ENCODE peak calls at places on chromosomes 12 and 14, in seven cellular contexts. J is esophagus squamous epithelium, Y is fibroblast of lung, O is IMR-90, P is left lung, W is stomach, C is thoracic aorta. B is an unnamed sample.

GRCh38 chr14:77763316-77763715 is 2.4 kb upstream of the SNW1 start:
- DNase-seq in J (no peak), Y (no peak), O (no peak), P (no peak), W (no peak), C (no peak), B (no peak)

GRCh38 chr14:53193193-53193592 is 40.1 kb upstream of the DDHD1 start:
- DNase-seq in J (no peak), Y (peak; percentile 79), O (peak; percentile 57), P (no peak), W (no peak), C (no peak), B (peak; percentile 39)

GRCh38 chr12:27665704-27666103 is 30.5 kb upstream of the REP15 start:
- DNase-seq in J (no peak), Y (no peak), O (no peak), P (no peak), W (no peak), C (no peak), B (no peak)

GRCh38 chr14:67886221-67886620 is 66.6 kb downstream of the RAD51B start:
- DNase-seq in J (no peak), Y (no peak), O (no peak), P (no peak), W (no peak), C (no peak), B (no peak)

GRCh38 chr14:102184678-102185040 is 45.0 kb downstream of the WDR20 start:
- DNase-seq in J (no peak), Y (peak; percentile 20), O (no peak), P (no peak), W (no peak), C (no peak), B (no peak)

GRCh38 chr12:45379261-45379660 is 163.4 kb downstream of the ANO6 start:
- DNase-seq in J (no peak), Y (peak; percentile 17), O (peak; percentile 50), P (no peak), W (no peak), C (no peak), B (peak; percentile 40)

GRCh38 chr14:50038398-50039119 is 77.8 kb downstream of the VCPKMT start:
- DNase-seq in J (no peak), Y (peak; percentile 96), O (peak; percentile 98), P (no peak), W (no peak), C (peak; percentile 19), B (peak; percentile 90)

GRCh38 chr12:12899530-12900380 is 8.4 kb downstream of the GPRC5A start:
- DNase-seq in J (no peak), Y (peak; percentile 95), O (peak; percentile 98), P (no peak), W (no peak), C (no peak), B (peak; percentile 96)

GRCh38 chr12:110776410-110776809 is 33.7 kb upstream of the PPP1CC start:
- DNase-seq in J (no peak), Y (no peak), O (no peak), P (no peak), W (no peak), C (no peak), B (no peak)

GRCh38 chr12:38890102-38890501 is 15.3 kb downstream of the CPNE8 start:
- DNase-seq in J (no peak), Y (no peak), O (no peak), P (no peak), W (no peak), C (no peak), B (no peak)

GRCh38 chr12:53476769-53477209 is 22.5 kb downstream of the MAP3K12 start:
- DNase-seq in J (no peak), Y (no peak), O (no peak), P (no peak), W (no peak), C (no peak), B (peak; percentile 51)

GRCh38 chr14:94773017-94773681 is 3.2 kb upstream of the GSC start:
- DNase-seq in J (no peak), Y (no peak), O (no peak), P (no peak), W (no peak), C (no peak), B (no peak)

GRCh38 chr12:75257510-75257909 is 47.9 kb upstream of the KCNC2 start:
- DNase-seq in J (no peak), Y (no peak), O (peak; percentile 0), P (no peak), W (no peak), C (no peak), B (no peak)

GRCh38 chr12:6370994-6371754 is 4.2 kb downstream of the SCNN1A start:
- DNase-seq in J (no peak), Y (peak; percentile 87), O (peak; percentile 72), P (peak; percentile 72), W (peak; percentile 66), C (no peak), B (no peak)
- TF ChIP-seq CTCF in J (no peak), Y (no peak), O (peak; percentile 36), P (no peak), W (no peak), C (no peak), B (peak; percentile 25)

GRCh38 chr12:113955109-113955970 is 10.8 kb downstream of the RBM19 start:
- DNase-seq in J (no peak), Y (peak; percentile 1), O (peak; percentile 7), P (no peak), W (peak; percentile 30), C (no peak), B (no peak)
- TF ChIP-seq CTCF in J (peak; percentile 26), Y (peak; percentile 21), O (peak; percentile 46), P (no peak), W (no peak), C (no peak), B (peak; percentile 49)

GRCh38 chr12:125193798-125194562 is 128.7 kb downstream of the AACS start:
- DNase-seq in J (no peak), Y (peak; percentile 63), O (peak; percentile 24), P (no peak), W (no peak), C (no peak), B (peak; percentile 48)
- TF ChIP-seq CTCF in J (no peak), Y (no peak), O (no peak), P (no peak), W (no peak), C (no peak), B (peak; percentile 28)

DNA sequence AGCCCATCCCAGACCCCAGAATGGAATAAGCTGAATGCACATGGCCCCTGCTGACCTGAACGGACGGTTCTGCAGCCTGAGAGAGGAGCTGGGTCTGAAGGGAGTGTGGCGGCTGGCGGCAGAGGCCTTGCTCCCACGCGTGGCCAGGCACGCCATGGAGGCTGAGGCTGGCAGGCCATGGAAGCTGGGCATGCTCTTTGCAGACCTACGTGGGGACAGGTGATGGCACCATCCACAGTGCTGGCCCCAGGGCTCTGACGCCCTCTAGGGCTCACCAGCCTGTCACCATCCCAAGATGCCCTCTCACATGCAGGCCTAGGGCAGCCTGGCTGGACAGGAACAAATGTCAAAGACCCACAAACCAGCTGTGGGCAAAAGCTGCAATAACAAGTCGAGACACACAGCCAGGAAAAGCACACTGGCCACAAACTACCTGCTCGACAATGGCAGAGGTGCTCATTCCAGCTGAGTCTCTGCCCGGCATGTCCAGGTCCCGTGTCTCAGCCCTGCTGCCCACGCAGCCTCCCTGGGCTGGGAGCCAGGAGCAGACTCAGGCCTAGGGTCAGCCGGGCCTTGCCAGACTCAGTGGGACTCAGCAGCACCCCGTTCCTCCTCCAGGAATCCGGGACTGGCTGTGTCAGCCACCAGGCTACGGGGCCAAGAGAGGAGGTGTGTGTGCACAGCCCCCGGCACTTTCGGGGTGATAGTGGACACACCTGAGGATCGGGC is 19.7 kb downstream of the BTBD6 start:
- DNase-seq in J (no peak), Y (peak; percentile 33), O (no peak), P (no peak), W (no peak), C (no peak), B (no peak)
- TF ChIP-seq CTCF in J (no peak), Y (no peak), O (no peak), P (no peak), W (no peak), C (no peak), B (no peak)

GRCh38 chr12:70826156-70826555 is 94.4 kb downstream of the PTPRR start:
- DNase-seq in J (no peak), Y (no peak), O (no peak), P (no peak), W (no peak), C (no peak), B (no peak)

GRCh38 chr12:70824511-70824910 is 96.0 kb downstream of the PTPRR start:
- DNase-seq in J (no peak), Y (no peak), O (no peak), P (no peak), W (no peak), C (no peak), B (no peak)

GRCh38 chr12:70828391-70828790 is 92.1 kb downstream of the PTPRR start:
- DNase-seq in J (no peak), Y (peak; percentile 64), O (no peak), P (no peak), W (no peak), C (no peak), B (peak; percentile 38)

GRCh38 chr12:70822431-70822830 is 98.1 kb downstream of the PTPRR start:
- DNase-seq in J (no peak), Y (no peak), O (no peak), P (no peak), W (no peak), C (no peak), B (no peak)

DNA sequence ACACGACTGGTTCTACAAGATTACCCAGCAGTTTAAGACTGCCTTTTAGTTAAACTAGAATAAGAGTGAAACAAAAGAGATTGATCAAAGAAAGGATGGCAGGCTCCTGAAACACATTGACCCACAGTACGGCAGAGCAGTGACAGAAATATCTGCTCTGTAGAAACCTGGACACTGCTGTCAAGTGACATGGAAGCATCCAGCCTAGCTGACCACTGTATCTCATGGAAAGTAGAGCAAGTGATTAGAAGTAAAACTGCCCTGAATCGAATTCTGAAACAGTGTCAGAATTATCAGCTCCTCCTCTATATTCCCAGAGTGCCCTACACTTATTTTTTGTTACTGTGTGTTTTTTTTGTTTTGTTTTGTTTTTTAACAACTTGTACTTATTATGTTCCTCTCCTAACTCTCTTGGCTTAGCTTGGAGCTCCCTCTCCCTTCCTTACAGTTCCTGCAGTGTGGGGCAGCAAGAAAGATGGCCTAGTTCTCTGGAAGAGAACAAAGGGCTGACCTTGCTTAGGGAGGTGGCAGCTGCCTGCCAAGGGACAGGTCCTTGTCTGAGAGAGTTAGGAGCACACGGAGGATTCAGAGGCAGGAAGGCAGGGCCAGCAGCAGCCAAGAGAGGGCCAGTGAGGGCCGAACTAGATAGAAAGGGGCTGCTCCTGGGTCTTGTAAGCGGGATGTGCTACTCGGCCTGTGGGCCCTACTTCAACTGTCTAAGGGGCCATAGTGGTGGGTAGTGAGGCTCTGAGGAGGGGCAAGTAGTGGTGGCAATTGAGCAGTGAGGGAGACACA is 97.2 kb downstream of the PTPRR start:
- DNase-seq in J (no peak), Y (no peak), O (no peak), P (no peak), W (no peak), C (no peak), B (no peak)
- TF ChIP-seq CTCF in J (no peak), Y (no peak), O (no peak), P (no peak), W (no peak), C (no peak), B (no peak)

DNA sequence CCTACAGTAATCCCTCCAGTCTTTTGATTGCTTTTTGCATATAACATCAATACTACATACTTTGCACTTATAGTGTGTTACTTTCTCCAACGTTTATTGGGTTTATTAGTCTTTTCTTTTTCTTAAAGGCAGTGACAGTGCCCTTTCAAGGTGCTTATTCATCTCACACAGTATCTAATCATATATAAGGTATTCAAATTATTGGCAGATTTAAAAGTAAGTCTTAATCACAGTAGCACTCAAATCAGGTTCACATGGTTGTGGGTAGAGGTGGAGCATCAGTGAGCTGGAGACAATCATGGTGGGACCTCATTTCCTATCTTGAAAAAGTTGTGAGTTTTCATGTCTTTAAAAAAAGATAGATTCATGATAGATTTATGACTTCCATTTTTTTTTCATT is 706.2 kb downstream of the GALC start:
- DNase-seq in J (no peak), Y (no peak), O (no peak), P (no peak), W (no peak), C (no peak), B (no peak)
- TF ChIP-seq CTCF in J (no peak), Y (no peak), O (no peak), P (no peak), W (no peak), C (no peak), B (no peak)